ENCODE peak calls at places on chromosomes 13 and 19, in eight cellular contexts. H, J, K, L, M, T, X and I are unnamed samples.

GRCh38 chr13:19632915-19633339 is 532 bp upstream of the MPHOSPH8 start:
- DNase-seq in H (no peak), J (no peak), K (no peak), L (no peak), M (no peak), T (no peak), X (no peak), I (no peak)

GRCh38 chr13:78398743-78399410 is 204.5 kb downstream of the POU4F1 start:
- DNase-seq in H (no peak), J (no peak), K (no peak), L (no peak), M (no peak), T (no peak), X (no peak), I (no peak)

GRCh38 chr13:91185294-91185863 is 162.1 kb upstream of the MIR17HG start:
- DNase-seq in H (peak; percentile 0), J (no peak), K (no peak), L (no peak), M (no peak), T (peak; percentile 31), X (peak; percentile 15), I (no peak)

GRCh38 chr13:41499452-41499851 is 42.1 kb downstream of the RGCC start:
- DNase-seq in H (no peak), J (no peak), K (no peak), L (no peak), M (no peak), T (no peak), X (no peak), I (no peak)

GRCh38 chr13:51359352-51359751 is 19.9 kb downstream of the SERPINE3 start:
- DNase-seq in H (no peak), J (no peak), K (no peak), L (no peak), M (no peak), T (no peak), X (no peak), I (no peak)

GRCh38 chr13:68056816-68057710 is 826.9 kb upstream of the PCDH9 start:
- DNase-seq in H (peak; percentile 1), J (no peak), K (no peak), L (no peak), M (peak; percentile 67), T (no peak), X (no peak), I (peak; percentile 10)

GRCh38 chr19:1041272-1041834 is 1.4 kb downstream of the ABCA7 start:
- DNase-seq in H (no peak), J (no peak), K (no peak), L (no peak), M (no peak), T (no peak), X (no peak), I (no peak)

GRCh38 chr19:2636897-2637683 is 65.4 kb downstream of the GNG7 start:
- DNase-seq in H (peak; percentile 31), J (peak; percentile 37), K (peak; percentile 77), L (no peak), M (peak; percentile 54), T (peak; percentile 65), X (peak; percentile 62), I (peak; percentile 15)

GRCh38 chr19:40466219-40467006 is at the start of gene SPTBN4:
- DNase-seq in H (no peak), J (peak; percentile 22), K (no peak), L (no peak), M (no peak), T (no peak), X (no peak), I (no peak)

GRCh38 chr13:114128348-114128623 is 4.1 kb downstream of the RASA3 start:
- DNase-seq in H (no peak), J (no peak), K (no peak), L (no peak), M (no peak), T (no peak), X (no peak), I (no peak)
- H3K4me3 ChIP-seq in H (no peak overlapping the region), J (peak overlapping the region; percentile 37), K (peak overlapping the region; percentile 97), L (peak overlapping the region; percentile 35), M (no peak overlapping the region), T (peak overlapping the region; percentile 27), X (no peak overlapping the region), I (no peak overlapping the region)

GRCh38 chr19:35015576-35016351 is 14.5 kb upstream of the SCN1B start:
- DNase-seq in H (peak; percentile 64), J (no peak), K (no peak), L (no peak), M (no peak), T (no peak), X (no peak), I (no peak)

GRCh38 chr19:35011091-35011689 is 11.1 kb downstream of the GRAMD1A start:
- DNase-seq in H (no peak), J (no peak), K (no peak), L (no peak), M (no peak), T (no peak), X (no peak), I (no peak)

GRCh38 chr19:35011737-35012682 is 11.9 kb downstream of the GRAMD1A start:
- DNase-seq in H (no peak), J (no peak), K (no peak), L (no peak), M (no peak), T (no peak), X (no peak), I (no peak)

GRCh38 chr19:35013820-35014754 is 14.0 kb downstream of the GRAMD1A start:
- DNase-seq in H (no peak), J (no peak), K (peak; percentile 88), L (no peak), M (no peak), T (no peak), X (no peak), I (no peak)

GRCh38 chr19:35013047-35013819 is 13.1 kb downstream of the GRAMD1A start:
- DNase-seq in H (peak; percentile 57), J (peak; percentile 78), K (peak; percentile 80), L (no peak), M (peak; percentile 48), T (peak; percentile 71), X (peak; percentile 76), I (peak; percentile 7)
- H3K36me3 ChIP-seq in H (peaks cover 72% of the 10 kb centered on the region), J (peaks cover 91% of the 10 kb centered on the region), K (peaks cover 50% of the 10 kb centered on the region), L (peaks cover 77% of the 10 kb centered on the region), M (no peaks in the 10 kb centered on the region), T (peaks cover 72% of the 10 kb centered on the region), X (peaks cover 40% of the 10 kb centered on the region), I (peaks cover 88% of the 10 kb centered on the region)

GRCh38 chr13:43113603-43114002 is 90.2 kb downstream of the DNAJC15 start:
- DNase-seq in H (peak; percentile 70), J (no peak), K (no peak), L (no peak), M (no peak), T (no peak), X (no peak), I (no peak)
- H3K4me1 ChIP-seq in H (peaks cover 5% of the 10 kb centered on the region), J (peaks cover 21% of the 10 kb centered on the region), K (no peaks in the 10 kb centered on the region), L (no peaks in the 10 kb centered on the region), M (no peaks in the 10 kb centered on the region), T (peaks cover 5% of the 10 kb centered on the region), X (peaks cover 39% of the 10 kb centered on the region), I (peaks cover 7% of the 10 kb centered on the region)

GRCh38 chr13:113116871-113117271 is 5.7 kb upstream of the F10 start:
- DNase-seq in H (no peak), J (no peak), K (no peak), L (no peak), M (no peak), T (no peak), X (no peak), I (no peak)

GRCh38 chr13:113116206-113116800 is 6.3 kb upstream of the F10 start:
- DNase-seq in H (no peak), J (no peak), K (no peak), L (no peak), M (no peak), T (no peak), X (no peak), I (no peak)

GRCh38 chr13:113113846-113114271 is 8.3 kb downstream of the F7 start:
- DNase-seq in H (no peak), J (no peak), K (no peak), L (no peak), M (no peak), T (no peak), X (no peak), I (no peak)

GRCh38 chr13:113114511-113115362 is 7.9 kb upstream of the F10 start:
- DNase-seq in H (no peak), J (no peak), K (no peak), L (no peak), M (no peak), T (no peak), X (no peak), I (no peak)

GRCh38 chr13:113115363-113116205 is 7.0 kb upstream of the F10 start:
- DNase-seq in H (no peak), J (no peak), K (no peak), L (no peak), M (no peak), T (no peak), X (no peak), I (no peak)
- H3K4me3 ChIP-seq in H (no peak overlapping the region), J (no peak overlapping the region), K (no peak overlapping the region), L (no peak overlapping the region), M (no peak overlapping the region), T (no peak overlapping the region), X (no peak overlapping the region), I (no peak overlapping the region)

GRCh38 chr19:16203256-16204004 is 5.7 kb downstream of the AP1M1 start:
- DNase-seq in H (no peak), J (no peak), K (no peak), L (no peak), M (no peak), T (no peak), X (no peak), I (no peak)

GRCh38 chr19:16200776-16201391 is 3.2 kb downstream of the AP1M1 start:
- DNase-seq in H (no peak), J (no peak), K (no peak), L (no peak), M (no peak), T (no peak), X (no peak), I (no peak)

GRCh38 chr19:16200038-16200775 is 2.5 kb downstream of the AP1M1 start:
- DNase-seq in H (peak; percentile 33), J (no peak), K (no peak), L (no peak), M (no peak), T (no peak), X (no peak), I (no peak)

GRCh38 chr19:16204005-16204294 is 6.2 kb downstream of the AP1M1 start:
- DNase-seq in H (no peak), J (no peak), K (no peak), L (no peak), M (no peak), T (no peak), X (no peak), I (no peak)

DNA sequence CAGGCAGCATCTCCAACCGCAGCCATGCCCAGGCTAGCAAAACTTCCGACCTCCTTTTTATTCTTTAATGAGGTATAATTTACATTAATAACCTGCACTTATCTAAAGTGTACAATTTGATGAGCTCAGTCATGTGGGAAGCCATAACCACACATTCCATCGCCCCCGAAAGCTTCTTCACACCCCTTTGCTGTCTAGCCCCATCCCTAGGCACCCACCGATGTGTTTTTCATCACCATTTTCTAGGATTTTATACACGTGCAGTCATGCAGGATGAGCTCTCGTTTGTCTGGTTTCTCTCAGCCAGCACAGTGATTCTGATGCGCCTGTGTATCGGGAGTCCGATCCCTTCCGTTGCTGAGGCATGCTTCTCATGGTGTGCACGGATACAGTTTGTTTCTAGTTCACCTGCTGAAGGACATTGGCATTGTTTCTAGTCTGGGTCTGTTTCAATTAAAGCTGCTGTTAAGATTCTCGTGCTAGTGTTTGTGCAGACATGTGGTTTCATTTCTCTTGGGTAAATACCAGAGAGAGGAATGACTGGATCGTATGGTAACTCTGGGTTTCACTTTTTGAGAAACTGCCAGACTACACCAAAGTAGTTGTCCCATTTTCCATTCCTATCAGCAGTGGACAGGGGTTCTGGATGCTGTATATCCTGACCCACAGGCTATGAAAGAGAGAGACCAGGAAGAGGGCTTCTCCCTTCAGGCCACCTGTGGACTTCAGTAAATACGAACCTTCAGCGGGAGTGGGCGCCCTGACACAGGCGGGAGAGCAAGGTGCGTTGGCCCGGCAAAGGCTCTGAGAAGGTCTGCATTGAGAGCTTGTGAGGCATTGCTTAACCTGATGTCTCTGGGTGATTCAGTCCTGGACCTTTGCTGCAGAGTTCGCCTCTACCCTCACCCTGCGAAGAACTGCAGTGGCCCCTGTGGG is 4.9 kb downstream of the AP1M1 start:
- DNase-seq in H (no peak), J (no peak), K (no peak), L (no peak), M (no peak), T (no peak), X (no peak), I (no peak)
- H3K36me3 ChIP-seq in H (peaks cover 59% of the 10 kb centered on the region), J (peaks cover 72% of the 10 kb centered on the region), K (peaks cover 36% of the 10 kb centered on the region), L (peaks cover 65% of the 10 kb centered on the region), M (no peaks in the 10 kb centered on the region), T (peaks cover 34% of the 10 kb centered on the region), X (no peaks in the 10 kb centered on the region), I (peaks cover 17% of the 10 kb centered on the region)